ENCODE peak calls at places on chromosome X, in eight cellular contexts. Q is caudate nucleus, B is brain microvascular endothelial cell, Z is heart left ventricle, R is endothelial cell of umbilical vein, P is astrocyte, Y is tibial nerve, S is psoas muscle. A is an unnamed sample.

GRCh38 chrX:102950908-102951866 is 14.1 kb downstream of the RAB40AL start:
- DNase-seq in Q (peak), B (peak), Z (no peak), R (peak), P (peak), Y (peak), S (no peak), A (peak)

GRCh38 chrX:123736333-123736921 is 3.6 kb upstream of the THOC2 start:
- DNase-seq in Q (no peak), B (peak), Z (no peak), R (no peak), P (peak), Y (no peak), S (no peak), A (no peak)

GRCh38 chrX:148938348-148938747 is 437.9 kb downstream of the AFF2 start:
- DNase-seq in Q (no peak), B (no peak), Z (no peak), R (no peak), P (no peak), Y (no peak), S (no peak), A (no peak)

GRCh38 chrX:103157511-103158316 is 57.2 kb upstream of the BEX4 start:
- DNase-seq in Q (peak), B (peak), Z (no peak), R (peak), P (peak), Y (peak), S (no peak), A (no peak)

GRCh38 chrX:151974336-151975227 is at the start of gene GABRE:
- DNase-seq in Q (no peak), B (no peak), Z (peak), R (peak), P (no peak), Y (peak), S (peak), A (no peak)

GRCh38 chrX:55489315-55490009 is at the start of gene USP51:
- DNase-seq in Q (peak), B (peak), Z (peak), R (peak), P (no peak), Y (peak), S (peak), A (peak)

GRCh38 chrX:19800821-19801220 is 86.6 kb downstream of the SH3KBP1 start:
- DNase-seq in Q (no peak), B (no peak), Z (no peak), R (no peak), P (no peak), Y (no peak), S (no peak), A (no peak)

GRCh38 chrX:38871129-38872029 is 70.1 kb downstream of the MID1IP1 start:
- DNase-seq in Q (no peak), B (no peak), Z (no peak), R (no peak), P (no peak), Y (no peak), S (no peak), A (no peak)

GRCh38 chrX:22090181-22090580 is 58.1 kb downstream of the PHEX start:
- DNase-seq in Q (no peak), B (peak), Z (no peak), R (peak), P (peak), Y (no peak), S (no peak), A (no peak)

GRCh38 chrX:102085706-102086105 is 39.8 kb upstream of the TCEAL2 start:
- DNase-seq in Q (no peak), B (no peak), Z (no peak), R (peak), P (no peak), Y (no peak), S (no peak), A (no peak)

GRCh38 chrX:86133761-86134160 is 14.5 kb upstream of the DACH2 start:
- DNase-seq in Q (no peak), B (no peak), Z (no peak), R (peak), P (no peak), Y (no peak), S (no peak), A (no peak)

GRCh38 chrX:10486373-10486772 is 134.0 kb downstream of the MID1 start:
- DNase-seq in Q (no peak), B (peak), Z (no peak), R (peak), P (peak), Y (peak), S (no peak), A (no peak)

GRCh38 chrX:29941292-29941691 is 274.1 kb upstream of the MAGEB2 start:
- DNase-seq in Q (no peak), B (peak), Z (no peak), R (peak), P (peak), Y (no peak), S (no peak), A (no peak)

GRCh38 chrX:11665144-11666040 is at the start of gene ARHGAP6:
- DNase-seq in Q (no peak), B (peak), Z (peak), R (peak), P (peak), Y (no peak), S (peak), A (no peak)

GRCh38 chrX:10902001-10902400 is 209.1 kb upstream of the HCCS start:
- DNase-seq in Q (no peak), B (peak), Z (no peak), R (peak), P (peak), Y (no peak), S (no peak), A (no peak)

GRCh38 chrX:104343408-104344129 is 88.8 kb upstream of the ESX1 start:
- DNase-seq in Q (no peak), B (peak), Z (no peak), R (peak), P (peak), Y (peak), S (no peak), A (peak)

GRCh38 chrX:63747331-63747730 is 37.7 kb downstream of the ARHGEF9 start:
- DNase-seq in Q (no peak), B (peak), Z (no peak), R (peak), P (peak), Y (no peak), S (no peak), A (no peak)

GRCh38 chrX:88526385-88526784 is 220.6 kb upstream of the CPXCR1 start:
- DNase-seq in Q (no peak), B (no peak), Z (no peak), R (no peak), P (no peak), Y (no peak), S (no peak), A (no peak)

GRCh38 chrX:131677655-131678628 is 134.1 kb downstream of the OR13H1 start:
- DNase-seq in Q (no peak), B (peak), Z (no peak), R (peak), P (no peak), Y (no peak), S (no peak), A (peak)

GRCh38 chrX:13059676-13060499 is 15.5 kb upstream of the FAM9C start:
- DNase-seq in Q (no peak), B (peak), Z (no peak), R (peak), P (peak), Y (no peak), S (no peak), A (no peak)

GRCh38 chrX:119467433-119467832 is 811 bp upstream of the SLC25A5 start:
- DNase-seq in Q (no peak), B (no peak), Z (no peak), R (no peak), P (no peak), Y (no peak), S (no peak), A (no peak)

GRCh38 chrX:119389854-119390501 is 9.2 kb upstream of the SLC25A43 start:
- DNase-seq in Q (no peak), B (no peak), Z (no peak), R (no peak), P (no peak), Y (no peak), S (no peak), A (no peak)

GRCh38 chrX:74924449-74925209 is 623 bp downstream of the NEXMIF start:
- DNase-seq in Q (no peak), B (peak), Z (peak), R (peak), P (peak), Y (no peak), S (peak), A (peak)

GRCh38 chrX:68417651-68418050 is 15.6 kb downstream of the OPHN1 start:
- DNase-seq in Q (no peak), B (no peak), Z (no peak), R (no peak), P (no peak), Y (no peak), S (no peak), A (no peak)

GRCh38 chrX:140548985-140549384 is 44.1 kb upstream of the SOX3 start:
- DNase-seq in Q (no peak), B (no peak), Z (no peak), R (no peak), P (no peak), Y (no peak), S (no peak), A (no peak)

GRCh38 chrX:38262715-38263620 is 42.3 kb upstream of the SRPX start:
- DNase-seq in Q (no peak), B (peak), Z (no peak), R (peak), P (peak), Y (no peak), S (no peak), A (no peak)

GRCh38 chrX:135522878-135523693 is 2.6 kb downstream of the INTS6L start:
- DNase-seq in Q (no peak), B (no peak), Z (no peak), R (no peak), P (no peak), Y (no peak), S (no peak), A (no peak)

GRCh38 chrX:147405764-147406163 is 506.0 kb upstream of the FMR1 start:
- DNase-seq in Q (no peak), B (no peak), Z (no peak), R (no peak), P (no peak), Y (no peak), S (no peak), A (no peak)

DNA sequence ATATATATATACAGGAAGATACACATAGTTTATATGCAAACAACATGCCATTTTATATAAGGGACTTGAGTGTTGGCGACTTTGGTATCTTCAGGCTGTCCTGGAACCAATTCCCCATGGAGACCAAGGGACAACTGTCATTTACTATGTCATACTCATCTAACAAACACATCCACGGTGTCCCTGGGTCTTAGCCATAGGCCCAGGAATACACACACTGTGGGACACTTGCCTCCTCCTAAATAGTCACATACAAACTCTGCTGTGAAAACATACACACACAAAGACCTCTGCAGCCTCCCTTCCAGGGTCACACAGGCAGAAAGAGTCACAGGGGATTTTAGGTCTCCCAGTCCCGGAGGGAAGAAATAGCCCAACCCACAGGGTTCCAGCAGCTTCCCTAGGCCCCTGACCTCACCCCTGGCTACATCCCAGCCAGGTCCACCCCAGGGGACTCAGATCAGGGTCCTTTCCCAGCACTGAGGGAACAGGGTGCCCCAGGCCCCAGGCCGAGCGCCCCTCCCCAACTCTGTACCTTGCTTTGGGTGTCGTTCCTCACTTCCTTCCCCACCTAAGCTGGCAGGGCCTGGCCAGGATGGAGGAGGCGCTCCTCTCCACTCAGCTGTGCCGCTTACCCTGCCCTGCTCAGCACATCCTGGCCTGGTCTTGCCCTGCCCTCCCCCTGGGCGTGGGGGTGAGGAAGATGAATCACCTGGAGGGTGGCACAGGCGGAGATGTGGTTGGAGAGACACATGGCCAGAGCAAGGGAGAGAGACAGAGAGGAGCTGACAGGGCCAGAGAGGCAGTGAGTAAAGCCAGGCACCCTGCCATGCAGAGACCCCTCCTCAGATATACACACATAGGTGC is 21.8 kb downstream of the FGD1 start:
- DNase-seq in Q (no peak), B (no peak), Z (no peak), R (no peak), P (no peak), Y (no peak), S (no peak), A (no peak)
- H3K27ac ChIP-seq in Q (no peak), B (no peak), Z (no peak), R (no peak), P (no peak), Y (no peak), S (no peak), A (no peak)

DNA sequence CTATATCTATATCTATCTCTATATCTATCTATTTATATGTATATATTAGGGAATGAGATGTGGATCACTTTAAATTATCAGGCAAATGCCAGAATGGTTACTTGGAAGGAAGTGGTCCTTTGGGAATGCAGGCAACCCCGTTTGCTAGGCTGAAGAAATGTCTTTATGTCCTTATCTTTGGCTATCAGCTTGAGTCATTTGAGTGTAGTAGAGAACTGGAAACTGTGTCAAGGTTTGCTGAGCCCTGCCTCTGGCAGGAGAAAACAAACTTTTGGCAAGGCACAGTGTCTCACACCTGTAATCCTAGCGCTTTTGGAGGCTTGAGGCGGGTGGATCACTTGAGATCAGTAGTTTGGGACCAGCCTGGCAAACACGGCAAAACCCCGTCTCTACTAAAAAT is 167.3 kb downstream of the ACTRT1 start:
- DNase-seq in Q (no peak), B (no peak), Z (no peak), R (no peak), P (no peak), Y (no peak), S (no peak), A (no peak)
- H3K27ac ChIP-seq in Q (no peak), B (no peak), Z (no peak), R (no peak), P (no peak), Y (no peak), S (no peak), A (no peak)

GRCh38 chrX:120570201-120570600 is 9.4 kb upstream of the CUL4B start:
- DNase-seq in Q (no peak), B (no peak), Z (no peak), R (no peak), P (no peak), Y (no peak), S (no peak), A (no peak)

DNA sequence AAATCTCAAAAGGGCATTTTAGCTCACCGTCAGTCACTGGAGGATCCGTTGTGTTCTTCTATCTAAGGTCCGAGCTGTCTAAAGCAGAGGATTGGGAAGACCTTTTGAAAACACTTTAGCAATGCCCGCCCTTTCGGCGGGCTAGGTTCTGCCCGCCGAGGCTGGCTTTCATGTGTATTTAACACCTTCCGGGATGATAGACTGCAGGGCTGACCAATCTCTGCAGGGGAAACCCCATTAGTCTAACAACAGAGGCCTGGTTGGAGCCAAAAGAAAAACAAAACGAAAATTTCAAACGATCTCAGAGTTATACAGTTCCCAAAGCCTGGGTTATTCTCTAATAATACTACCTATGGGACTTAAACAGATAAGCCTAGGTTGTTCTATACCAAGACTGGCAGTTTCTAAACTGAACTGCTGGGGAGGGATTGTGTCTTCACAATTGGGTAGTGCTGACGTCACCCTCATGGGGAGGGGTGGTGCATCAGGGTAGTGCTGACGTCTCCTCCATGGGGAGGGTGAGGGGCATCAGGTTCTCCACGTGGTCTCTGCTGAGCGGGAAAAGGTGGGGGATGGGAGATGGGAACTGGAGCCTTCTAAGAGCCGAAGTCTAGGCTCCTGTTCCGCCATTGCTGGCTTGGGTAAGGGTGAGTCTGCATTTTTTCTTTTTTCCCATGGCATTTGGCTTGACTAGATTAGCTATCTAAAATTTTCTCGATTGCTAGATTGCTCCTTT is 14.8 kb upstream of the CUL4B start:
- DNase-seq in Q (no peak), B (no peak), Z (no peak), R (no peak), P (no peak), Y (no peak), S (no peak), A (no peak)
- H3K27ac ChIP-seq in Q (no peak), B (no peak), Z (no peak), R (no peak), P (no peak), Y (no peak), S (no peak), A (no peak)

DNA sequence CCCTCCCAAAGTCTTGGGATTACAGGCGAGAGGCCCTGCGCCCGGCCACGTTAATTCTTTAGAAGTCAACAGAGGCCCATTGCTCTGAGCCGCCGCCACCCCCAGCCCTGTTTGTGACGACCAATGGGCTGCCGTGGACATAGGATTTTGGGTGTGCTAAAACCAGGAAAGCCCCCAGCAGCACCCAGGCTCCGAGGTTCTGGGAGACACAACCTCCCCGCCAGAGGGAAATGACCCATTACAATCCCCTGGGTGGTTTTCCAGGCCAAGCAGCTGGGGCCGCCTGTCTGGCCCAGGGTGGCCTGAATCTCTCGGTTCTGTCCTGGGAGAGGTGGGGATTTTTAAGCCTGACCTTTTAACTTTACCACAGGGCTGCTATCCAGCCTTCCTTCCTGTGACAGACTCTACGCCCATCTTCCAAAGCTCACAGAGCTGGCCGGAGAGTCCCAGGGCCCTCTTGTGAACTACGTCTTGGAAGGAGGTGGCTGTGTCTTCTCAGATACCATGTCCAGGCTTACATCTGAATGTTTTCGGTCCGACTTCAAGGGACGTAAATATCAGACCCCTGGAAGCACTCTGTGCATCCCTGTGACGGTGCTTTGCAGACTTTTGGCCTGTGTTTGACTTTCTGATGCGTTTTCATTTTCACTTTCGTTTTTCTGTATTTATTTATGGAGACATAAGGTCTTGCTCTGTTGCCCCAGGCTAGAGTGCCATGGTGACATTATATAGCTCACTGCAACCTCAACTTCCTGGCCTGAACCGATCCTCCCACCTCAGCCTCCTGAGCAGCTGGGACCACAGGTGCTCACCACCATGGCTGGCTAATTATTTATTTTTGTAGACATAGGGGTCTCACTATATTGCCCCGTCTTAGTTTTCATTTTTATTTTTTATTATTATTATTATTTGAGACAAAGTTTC is 36.0 kb downstream of the P2RY8 start:
- DNase-seq in Q (no peak), B (no peak), Z (no peak), R (no peak), P (no peak), Y (no peak), S (no peak), A (no peak)
- H3K27ac ChIP-seq in Q (no peak), B (no peak), Z (peak), R (no peak), P (no peak), Y (peak), S (peak), A (peak)

GRCh38 chrX:6021316-6022091 is 207.2 kb downstream of the NLGN4X start:
- DNase-seq in Q (no peak), B (peak), Z (no peak), R (no peak), P (peak), Y (peak), S (no peak), A (no peak)
- H3K27ac ChIP-seq in Q (no peak), B (no peak), Z (no peak), R (no peak), P (no peak), Y (no peak), S (no peak), A (no peak)

GRCh38 chrX:72269671-72270251 is 7.3 kb downstream of the RPS4X start:
- DNase-seq in Q (no peak), B (peak), Z (no peak), R (peak), P (peak), Y (no peak), S (no peak), A (no peak)
- H3K27ac ChIP-seq in Q (peak), B (peak), Z (no peak), R (peak), P (peak), Y (no peak), S (peak), A (no peak)

GRCh38 chrX:9003041-9003440 is 30.9 kb downstream of the FAM9B start:
- DNase-seq in Q (no peak), B (no peak), Z (no peak), R (no peak), P (no peak), Y (no peak), S (no peak), A (no peak)
- H3K27ac ChIP-seq in Q (no peak), B (no peak), Z (no peak), R (no peak), P (no peak), Y (no peak), S (no peak), A (no peak)

GRCh38 chrX:71992711-71993110 is 82.1 kb downstream of the NHSL2 start:
- DNase-seq in Q (no peak), B (no peak), Z (no peak), R (no peak), P (no peak), Y (no peak), S (no peak), A (peak)
- H3K27ac ChIP-seq in Q (no peak), B (no peak), Z (no peak), R (no peak), P (no peak), Y (peak), S (no peak), A (peak)

GRCh38 chrX:17590892-17591740 is 146.2 kb upstream of the SCML1 start:
- DNase-seq in Q (peak), B (peak), Z (peak), R (peak), P (peak), Y (peak), S (peak), A (no peak)

GRCh38 chrX:17588303-17588702 is 149.0 kb upstream of the SCML1 start:
- DNase-seq in Q (no peak), B (no peak), Z (no peak), R (no peak), P (peak), Y (no peak), S (no peak), A (no peak)

GRCh38 chrX:17595456-17596035 is 141.7 kb upstream of the SCML1 start:
- DNase-seq in Q (no peak), B (no peak), Z (no peak), R (peak), P (peak), Y (no peak), S (no peak), A (no peak)

GRCh38 chrX:17592117-17592516 is 145.2 kb upstream of the SCML1 start:
- DNase-seq in Q (no peak), B (no peak), Z (no peak), R (peak), P (peak), Y (no peak), S (no peak), A (no peak)

GRCh38 chrX:17591741-17592110 is 145.6 kb upstream of the SCML1 start:
- DNase-seq in Q (no peak), B (peak), Z (no peak), R (peak), P (peak), Y (no peak), S (no peak), A (no peak)
- H3K27ac ChIP-seq in Q (no peak), B (peak), Z (no peak), R (peak), P (peak), Y (peak), S (no peak), A (no peak)

A was measured in CD8-positive, alpha-beta T cell.